ENCODE peak calls at places on chromosomes 7 and 10, in six cellular contexts. D is breast epithelium, B is stomach, U is prostate gland, J is ovary, Q is thyroid gland. R is an unnamed sample.

GRCh38 chr7:140526901-140527664 is 47.8 kb upstream of the MKRN1 start:
- DNase-seq in Q (no peak), U (no peak), J (no peak), D (no peak), B (no peak), R (no peak)

GRCh38 chr7:131071786-131072504 is 255.7 kb upstream of the MKLN1 start:
- DNase-seq in Q (no peak), U (no peak), D (no peak), B (peak), J (peak), R (no peak)

GRCh38 chr7:54802841-54803240 is 43.8 kb upstream of the SEC61G start:
- DNase-seq in U (no peak), J (no peak), Q (no peak), B (no peak), D (no peak), R (no peak)

GRCh38 chr10:126384269-126384873 is 3.9 kb downstream of the ADAM12 start:
- DNase-seq in D (no peak), B (no peak), Q (no peak), J (no peak), U (no peak), R (no peak)

GRCh38 chr7:81949306-81949705 is 179.5 kb upstream of the HGF start:
- DNase-seq in D (no peak), Q (no peak), U (no peak), J (no peak), B (no peak), R (no peak)

GRCh38 chr10:132835848-132836233 is 49.9 kb upstream of the NKX6-2 start:
- DNase-seq in U (no peak), D (no peak), B (no peak), J (no peak), Q (no peak), R (no peak)

GRCh38 chr7:71308105-71308504 is 176.2 kb downstream of the GALNT17 start:
- DNase-seq in U (peak), Q (no peak), J (no peak), B (no peak), D (no peak), R (no peak)

GRCh38 chr10:43193496-43194080 is 55.3 kb downstream of the CSGALNACT2 start:
- DNase-seq in Q (no peak), D (no peak), U (no peak), B (peak), J (no peak), R (no peak)

GRCh38 chr7:76066716-76067503 is 19.0 kb downstream of the MDH2 start:
- DNase-seq in B (no peak), Q (peak), U (no peak), J (no peak), D (no peak), R (no peak)

GRCh38 chr7:157692156-157693011 is 355.6 kb downstream of the DNAJB6 start:
- DNase-seq in U (no peak), Q (no peak), B (no peak), D (no peak), J (no peak), R (no peak)

GRCh38 chr7:130930260-130930659 is 196.3 kb upstream of the KLF14 start:
- DNase-seq in Q (no peak), B (no peak), D (no peak), J (no peak), U (no peak), R (peak)

GRCh38 chr10:57336339-57336738 is 931.4 kb downstream of the IPMK start:
- DNase-seq in D (no peak), B (no peak), U (no peak), J (no peak), Q (no peak), R (no peak)

GRCh38 chr10:79437111-79437814 is 8.2 kb downstream of the ZCCHC24 start:
- DNase-seq in U (no peak), J (no peak), Q (peak), D (no peak), B (no peak), R (no peak)

GRCh38 chr10:55627526-55628170 is 733.4 kb downstream of the ZWINT start:
- DNase-seq in J (no peak), B (no peak), U (no peak), D (no peak), Q (peak), R (no peak)

DNA sequence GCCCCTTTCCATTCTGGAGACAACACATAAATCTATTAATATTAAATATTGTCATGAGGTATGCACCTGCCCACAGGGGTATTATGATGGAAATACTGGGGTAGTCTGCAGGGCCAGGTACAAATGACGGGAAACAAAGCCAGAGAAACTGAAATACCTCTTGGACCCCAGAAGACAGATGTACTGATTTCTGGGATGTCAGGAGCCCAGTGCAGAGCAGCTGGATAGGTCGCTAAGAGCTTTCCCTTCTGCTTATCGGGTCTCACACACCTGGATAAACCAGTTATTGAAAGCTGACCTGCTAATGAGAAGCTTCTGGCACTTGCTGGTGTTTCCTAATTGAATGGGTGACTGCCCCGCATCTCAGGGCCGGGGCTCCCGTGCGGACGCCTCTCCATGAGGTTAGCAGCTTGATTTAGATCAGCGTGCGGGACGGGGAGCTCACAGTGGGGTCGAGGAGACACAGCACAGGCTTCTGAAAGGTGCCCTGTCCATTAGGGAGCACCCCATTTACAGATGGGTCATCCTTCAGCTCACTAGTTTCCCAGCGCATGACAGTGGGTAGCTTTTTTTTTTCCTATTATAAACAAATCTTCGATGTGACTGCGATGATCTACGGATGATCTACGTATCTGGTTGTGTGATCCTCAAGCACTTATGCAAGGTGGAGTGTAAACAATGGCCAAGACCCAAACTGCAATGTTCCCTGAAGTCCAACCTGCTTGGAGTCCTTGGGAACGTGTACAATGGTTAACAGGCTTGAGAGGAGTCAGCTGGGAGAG is 1.5 kb upstream of the INSIG1 start:
- DNase-seq in Q (no peak), J (peak), U (no peak), D (no peak), B (no peak), R (no peak)
- H3K4me3 ChIP-seq in Q (no peak), J (no peak), U (no peak), D (peak), B (peak), R (peak)

DNA sequence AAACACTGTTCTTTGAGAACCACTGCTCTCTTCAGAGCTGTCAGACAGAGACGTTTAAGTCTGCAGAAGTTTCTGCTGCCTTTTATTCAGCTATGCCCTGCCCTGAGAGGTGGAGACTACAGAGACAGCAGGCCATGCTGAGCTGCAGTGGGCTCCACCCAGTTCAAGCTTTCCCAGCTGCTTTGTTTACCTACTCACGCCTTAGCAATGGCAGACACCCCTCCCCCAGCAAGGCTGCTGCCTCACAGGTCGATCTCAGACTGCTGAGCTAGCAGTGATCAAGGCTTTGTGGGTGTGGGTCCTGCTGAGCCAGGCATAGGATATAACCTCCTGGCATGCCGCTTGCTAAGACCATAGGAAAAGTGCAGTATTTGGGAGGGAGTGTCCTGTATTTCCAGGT is 80.4 kb upstream of the CYP2C9 start:
- DNase-seq in Q (no peak), B (no peak), D (no peak), U (no peak), J (no peak), R (no peak)
- TF ChIP-seq POLR2A in Q (no peak), B (no peak), D (no peak), U (no peak), J (no peak), R (no peak)

GRCh38 chr10:75408512-75408881 is 6.9 kb upstream of the ZNF503 start:
- DNase-seq in J (peak), B (no peak), D (no peak), Q (no peak), U (peak), R (no peak)

GRCh38 chr10:75408911-75409885 is 7.6 kb upstream of the ZNF503 start:
- DNase-seq in J (peak), B (peak), Q (peak), D (peak), U (peak), R (no peak)

GRCh38 chr10:75407716-75408511 is 6.3 kb upstream of the ZNF503 start:
- DNase-seq in B (peak), U (peak), J (peak), Q (peak), D (no peak), R (no peak)

GRCh38 chr10:75407296-75407715 is 5.7 kb upstream of the ZNF503 start:
- DNase-seq in Q (no peak), B (peak), U (peak), J (peak), D (no peak), R (no peak)

GRCh38 chr10:75410135-75410787 is 8.7 kb upstream of the ZNF503 start:
- DNase-seq in D (no peak), J (peak), Q (no peak), B (no peak), U (peak), R (no peak)
- H3K27ac ChIP-seq in D (peak), J (no peak), Q (no peak), B (no peak), U (no peak), R (peak)

GRCh38 chr10:12377891-12378290 is 28.5 kb downstream of the CAMK1D start:
- DNase-seq in D (no peak), Q (peak), B (no peak), J (no peak), U (no peak), R (no peak)

GRCh38 chr10:12372846-12373245 is 23.5 kb downstream of the CAMK1D start:
- DNase-seq in B (no peak), U (no peak), Q (no peak), J (no peak), D (no peak), R (no peak)

GRCh38 chr10:12375076-12375504 is 25.7 kb downstream of the CAMK1D start:
- DNase-seq in Q (no peak), J (no peak), U (no peak), D (no peak), B (no peak), R (no peak)

GRCh38 chr10:12380999-12381398 is 31.7 kb downstream of the CAMK1D start:
- DNase-seq in Q (no peak), J (no peak), D (no peak), B (no peak), U (no peak), R (no peak)

DNA sequence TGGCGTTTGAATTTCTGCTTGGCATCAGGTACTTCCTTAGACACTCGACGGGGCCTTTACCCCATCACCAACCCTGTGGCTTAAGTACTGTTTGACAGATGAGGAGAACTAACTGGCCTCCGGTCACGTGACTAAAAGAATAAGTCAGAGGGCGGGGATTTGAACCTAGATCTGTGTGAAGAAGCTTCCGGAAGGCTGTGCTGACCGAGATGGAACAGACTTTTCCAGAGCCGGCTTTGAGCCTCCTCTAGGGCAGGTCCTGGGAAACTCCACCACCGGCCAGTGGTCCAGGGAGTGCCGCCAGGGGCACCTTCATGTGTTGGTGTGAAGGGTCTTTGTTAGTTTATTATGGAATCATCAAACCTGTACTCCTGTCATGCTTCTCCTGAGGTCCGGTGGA is 26.9 kb downstream of the CAMK1D start:
- DNase-seq in Q (no peak), J (no peak), U (no peak), B (no peak), D (no peak), R (no peak)
- H3K4me3 ChIP-seq in Q (no peak), J (no peak), U (no peak), B (no peak), D (no peak), R (no peak)

DNA sequence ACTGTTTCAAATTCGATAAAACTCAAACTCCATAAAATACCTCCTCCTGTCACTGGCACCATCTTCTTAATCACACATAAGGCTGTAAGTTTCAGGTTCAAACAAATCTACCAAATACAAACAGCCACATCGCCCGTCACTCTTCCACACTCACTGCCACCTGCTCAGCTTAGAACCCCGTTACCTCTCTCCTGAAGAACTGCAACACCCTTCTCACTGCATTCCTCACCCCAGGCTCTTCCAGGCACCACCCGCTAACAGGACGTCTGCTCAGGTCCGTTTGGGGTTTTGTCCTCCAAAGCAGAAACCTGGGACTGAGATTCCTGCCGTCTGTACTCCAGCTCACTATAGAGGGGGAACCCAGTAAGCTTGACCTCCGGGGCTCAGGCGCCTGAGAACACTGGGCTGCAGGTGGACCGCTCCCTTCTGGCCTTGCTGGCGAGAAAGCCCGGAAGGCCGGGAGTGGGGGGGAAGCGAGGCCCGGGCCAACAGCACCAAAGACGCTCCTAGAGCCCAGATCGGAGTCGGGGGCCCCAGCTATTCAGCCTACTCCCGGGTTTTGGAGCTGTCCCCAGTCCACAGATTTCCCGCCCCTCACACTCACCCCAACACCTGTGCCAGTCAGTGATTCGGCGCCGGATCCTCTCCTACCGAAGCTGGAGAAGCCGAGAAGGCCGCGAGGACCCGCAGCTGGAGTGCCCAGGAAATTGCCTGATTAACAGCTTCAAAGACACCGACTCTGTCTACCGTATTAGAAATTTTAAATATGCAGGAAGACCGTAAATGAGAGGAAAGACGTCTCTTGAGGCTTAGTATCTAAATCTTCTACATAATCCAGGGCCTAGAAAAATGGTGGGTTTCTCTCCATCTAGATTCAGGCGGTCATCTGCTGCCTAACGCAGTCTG is at the start of gene AP3M1:
- DNase-seq in U (peak), D (peak), B (peak), J (peak), Q (peak), R (peak)
- TF ChIP-seq POLR2A in U (no peak), D (no peak), B (no peak), J (peak), Q (no peak), R (no peak)

GRCh38 chr7:43956022-43956421 is 29.8 kb downstream of the UBE2D4 start:
- DNase-seq in Q (no peak), U (no peak), D (no peak), B (no peak), J (no peak), R (no peak)

GRCh38 chr7:43952028-43952427 is 25.8 kb downstream of the UBE2D4 start:
- DNase-seq in Q (no peak), J (no peak), U (no peak), D (no peak), B (no peak), R (no peak)

GRCh38 chr7:43953071-43953470 is 26.8 kb downstream of the UBE2D4 start:
- DNase-seq in Q (no peak), U (no peak), D (no peak), B (no peak), J (no peak), R (no peak)

DNA sequence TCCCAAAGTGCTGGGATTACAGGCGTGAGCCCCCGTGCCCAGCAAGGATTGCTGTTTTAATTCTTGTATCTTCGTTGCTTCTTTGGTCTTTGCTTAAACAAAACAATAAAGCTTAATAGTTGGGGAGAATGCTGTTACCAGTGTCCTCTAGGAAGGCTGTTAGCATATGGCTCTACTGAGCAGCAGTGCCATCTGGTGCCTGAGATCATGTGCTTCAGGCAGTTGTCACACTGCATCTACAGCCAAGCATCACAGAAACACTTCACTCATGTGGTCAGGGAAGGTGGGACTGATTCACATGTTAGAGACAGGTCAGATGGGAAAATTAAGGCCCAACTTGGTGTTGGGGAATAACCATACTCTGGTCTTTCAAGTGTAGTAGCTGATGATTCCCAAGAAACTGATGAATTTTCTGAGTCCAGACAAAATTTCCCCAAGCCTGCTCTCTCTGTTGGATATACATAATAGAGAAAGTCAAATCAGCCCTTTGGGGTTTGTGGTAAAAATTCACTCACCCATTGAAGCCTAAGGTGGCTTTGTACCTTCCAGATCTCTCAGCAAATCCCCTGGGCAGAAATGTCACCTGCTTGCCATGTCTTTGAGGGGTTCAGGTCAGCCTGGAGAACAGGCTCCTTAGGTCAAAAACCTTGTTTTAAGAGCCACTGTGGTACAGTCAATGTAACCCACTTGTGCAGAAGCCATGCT is 28.4 kb downstream of the UBE2D4 start:
- DNase-seq in Q (peak), J (no peak), B (peak), D (no peak), U (no peak), R (no peak)
- H3K27ac ChIP-seq in Q (no peak), J (no peak), B (no peak), D (no peak), U (no peak), R (no peak)

GRCh38 chr10:101766306-101766705 is 9.6 kb downstream of the FGF8 start:
- DNase-seq in D (no peak), Q (no peak), B (no peak), U (no peak), J (no peak), R (no peak)
- H3K4me3 ChIP-seq in D (no peak), Q (no peak), B (no peak), U (no peak), J (no peak), R (no peak)

R was measured in esophagus muscularis mucosa.